ENCODE peak calls at places on chromosome 6, in five cellular contexts. E, N, W, S and T are unnamed samples.

GRCh38 chr6:152148412-152148811 is 340.9 kb downstream of the ESR1 start:
- DNase-seq in E (no peak), N (no peak), W (no peak), S (no peak), T (no peak)

GRCh38 chr6:28633445-28634215 is 107.9 kb downstream of the GPX5 start:
- DNase-seq in E (no peak), N (no peak), W (no peak), S (no peak), T (no peak)

GRCh38 chr6:124995131-124995530 is 32.9 kb downstream of the RNF217 start:
- DNase-seq in E (no peak), N (no peak), W (no peak), S (no peak), T (no peak)

GRCh38 chr6:43628392-43629103 is 516 bp downstream of the GTPBP2 start:
- DNase-seq in E (no peak), N (peak), W (peak), S (peak), T (peak)

GRCh38 chr6:136429264-136429663 is 121.0 kb downstream of the MAP7 start:
- DNase-seq in E (no peak), N (no peak), W (no peak), S (no peak), T (no peak)

GRCh38 chr6:77403424-77403823 is 59.9 kb downstream of the HTR1B start:
- DNase-seq in E (no peak), N (no peak), W (peak), S (no peak), T (no peak)

GRCh38 chr6:24743265-24743943 is 24.4 kb upstream of the C6orf62 start:
- DNase-seq in E (peak), N (peak), W (peak), S (no peak), T (no peak)

GRCh38 chr6:1612386-1612893 is 2.7 kb downstream of the FOXC1 start:
- DNase-seq in E (no peak), N (no peak), W (no peak), S (no peak), T (no peak)

GRCh38 chr6:146775227-146775626 is 176.5 kb downstream of the ADGB start:
- DNase-seq in E (no peak), N (no peak), W (no peak), S (no peak), T (no peak)

GRCh38 chr6:1015819-1016218 is 296.1 kb upstream of the FOXQ1 start:
- DNase-seq in E (no peak), N (no peak), W (no peak), S (no peak), T (peak)

GRCh38 chr6:96211341-96211740 is 195.6 kb downstream of the FUT9 start:
- DNase-seq in E (no peak), N (no peak), W (no peak), S (no peak), T (no peak)

GRCh38 chr6:127868338-127868737 is 32.5 kb downstream of the THEMIS start:
- DNase-seq in E (no peak), N (no peak), W (no peak), S (no peak), T (no peak)

GRCh38 chr6:16352258-16352635 is 113.9 kb downstream of the GMPR start:
- DNase-seq in E (no peak), N (no peak), W (no peak), S (no peak), T (no peak)

GRCh38 chr6:57265755-57266221 is 43.7 kb upstream of the RAB23 start:
- DNase-seq in E (no peak), N (no peak), W (no peak), S (no peak), T (no peak)

GRCh38 chr6:158784505-158784904 is 34.7 kb downstream of the EZR start:
- DNase-seq in E (no peak), N (no peak), W (no peak), S (no peak), T (no peak)

GRCh38 chr6:149363154-149363553 is 36.9 kb upstream of the SUMO4 start:
- DNase-seq in E (no peak), N (no peak), W (peak), S (no peak), T (no peak)

GRCh38 chr6:75409928-75410327 is 83.7 kb downstream of the FILIP1 start:
- DNase-seq in E (no peak), N (no peak), W (no peak), S (no peak), T (no peak)

GRCh38 chr6:11103065-11103464 is 8.5 kb downstream of the ERVFRD-1 start:
- DNase-seq in E (no peak), N (no peak), W (no peak), S (no peak), T (no peak)

GRCh38 chr6:150676339-150676738 is 76.7 kb downstream of the PLEKHG1 start:
- DNase-seq in E (no peak), N (no peak), W (no peak), S (no peak), T (peak)

GRCh38 chr6:121596441-121596840 is 161.0 kb downstream of the GJA1 start:
- DNase-seq in E (no peak), N (no peak), W (no peak), S (no peak), T (no peak)

GRCh38 chr6:226516-227073 is 65.7 kb upstream of the DUSP22 start:
- DNase-seq in E (peak), N (no peak), W (no peak), S (no peak), T (no peak)

GRCh38 chr6:88124925-88125557 is 41.1 kb downstream of the CNR1 start:
- DNase-seq in E (no peak), N (no peak), W (no peak), S (no peak), T (no peak)

GRCh38 chr6:31576897-31577341 is 1.6 kb downstream of the TNF start:
- DNase-seq in E (no peak), N (no peak), W (no peak), S (no peak), T (no peak)

GRCh38 chr6:10237284-10238043 is 177.4 kb downstream of the TFAP2A start:
- DNase-seq in E (no peak), N (no peak), W (peak), S (no peak), T (no peak)

GRCh38 chr6:90249458-90249857 is 47.2 kb downstream of the BACH2 start:
- DNase-seq in E (no peak), N (no peak), W (no peak), S (no peak), T (no peak)

GRCh38 chr6:82570083-82570482 is 206.5 kb downstream of the TPBG start:
- DNase-seq in E (no peak), N (no peak), W (no peak), S (no peak), T (peak)

GRCh38 chr6:99780556-99780885 is 173.9 kb downstream of the PRDM13 start:
- DNase-seq in E (no peak), N (no peak), W (no peak), S (no peak), T (no peak)

GRCh38 chr6:85678000-85678601 is 35.4 kb upstream of the SYNCRIP start:
- DNase-seq in E (no peak), N (no peak), W (no peak), S (no peak), T (no peak)

GRCh38 chr6:7085911-7086310 is 21.9 kb upstream of the RREB1 start:
- DNase-seq in E (no peak), N (no peak), W (no peak), S (no peak), T (no peak)

GRCh38 chr6:54879188-54879985 is 32.8 kb downstream of the FAM83B start:
- DNase-seq in E (no peak), N (no peak), W (no peak), S (no peak), T (no peak)

GRCh38 chr6:124970763-124971162 is 8.5 kb downstream of the RNF217 start:
- DNase-seq in E (no peak), N (no peak), W (no peak), S (no peak), T (no peak)

GRCh38 chr6:79605061-79605460 is 26.1 kb upstream of the SH3BGRL2 start:
- DNase-seq in E (no peak), N (peak), W (no peak), S (no peak), T (no peak)

GRCh38 chr6:14661188-14661587 is 543.6 kb downstream of the CD83 start:
- DNase-seq in E (peak), N (no peak), W (no peak), S (no peak), T (no peak)

GRCh38 chr6:11460837-11461661 is 76.5 kb upstream of the TMEM170B start:
- DNase-seq in E (peak), N (no peak), W (no peak), S (no peak), T (no peak)

GRCh38 chr6:151088599-151088935 is 151.2 kb upstream of the AKAP12 start:
- DNase-seq in E (no peak), N (no peak), W (no peak), S (no peak), T (no peak)

GRCh38 chr6:133890941-133891813 is 2.3 kb downstream of the TCF21 start:
- DNase-seq in E (no peak), N (no peak), W (no peak), S (peak), T (no peak)

GRCh38 chr6:107707346-107708270 is 116.5 kb downstream of the SCML4 start:
- DNase-seq in E (no peak), N (no peak), W (no peak), S (no peak), T (no peak)

GRCh38 chr6:86871681-86872080 is 65.6 kb upstream of the HTR1E start:
- DNase-seq in E (no peak), N (no peak), W (no peak), S (no peak), T (no peak)

GRCh38 chr6:35948725-35949124 is 27.8 kb upstream of the SRPK1 start:
- DNase-seq in E (no peak), N (no peak), W (peak), S (no peak), T (no peak)
- TF ChIP-seq JUND in E (no peak), N (no peak), W (no peak), S (no peak), T (no peak)

GRCh38 chr6:6008114-6008647 is 1.5 kb upstream of the NRN1 start:
- DNase-seq in E (no peak), N (no peak), W (no peak), S (no peak), T (no peak)

GRCh38 chr6:6005467-6006427 is 978 bp downstream of the NRN1 start:
- DNase-seq in E (no peak), N (no peak), W (no peak), S (no peak), T (no peak)

GRCh38 chr6:6007311-6008113 is 787 bp upstream of the NRN1 start:
- DNase-seq in E (no peak), N (no peak), W (no peak), S (peak), T (no peak)

GRCh38 chr6:6006428-6007310 is at the start of gene NRN1:
- DNase-seq in E (no peak), N (no peak), W (no peak), S (peak), T (no peak)

DNA sequence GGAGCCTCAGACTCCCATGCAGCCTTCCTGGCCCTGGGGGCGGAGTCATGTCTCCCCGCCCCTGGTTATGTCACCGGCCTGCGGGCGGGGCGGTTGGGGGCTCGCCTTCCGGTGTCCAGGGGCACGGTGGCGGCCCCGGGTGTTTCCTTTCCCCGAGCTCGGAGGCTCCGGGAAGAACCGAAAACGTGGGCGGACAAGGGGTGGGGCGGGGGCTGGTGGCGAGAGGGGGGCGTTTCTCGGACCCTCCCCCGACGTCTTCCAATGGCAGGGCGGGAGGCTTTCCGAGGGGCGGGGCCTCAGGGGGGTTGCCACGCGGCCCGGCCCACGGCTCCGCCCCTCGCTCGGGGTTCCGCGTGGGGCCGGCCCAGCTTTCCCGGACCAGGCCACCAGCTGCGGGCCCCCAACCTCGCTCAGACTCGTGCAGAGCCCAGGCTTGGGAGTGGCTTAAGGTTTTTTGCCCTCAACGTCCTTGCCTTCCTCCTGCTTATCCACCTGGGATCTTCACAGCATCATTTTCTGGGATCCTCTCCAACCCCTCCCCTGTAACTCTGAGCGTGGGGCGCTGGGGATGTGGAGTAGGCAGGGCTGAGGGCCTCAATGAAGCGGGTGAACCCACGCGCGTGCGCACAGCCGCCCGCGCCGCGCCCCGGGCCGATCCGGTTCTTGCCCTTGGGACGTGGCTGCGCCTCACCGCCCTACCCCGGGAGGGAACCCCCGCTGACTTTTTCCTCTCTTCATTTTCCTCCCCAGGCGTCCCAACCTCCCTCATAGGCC is 2.1 kb upstream of the NRN1 start:
- DNase-seq in E (peak), N (peak), W (peak), S (peak), T (peak)
- TF ChIP-seq JUND in E (no peak), N (peak), W (no peak), S (no peak), T (no peak)

GRCh38 chr6:47424436-47424836 is 53.2 kb upstream of the CD2AP start:
- DNase-seq in E (no peak), N (no peak), W (no peak), S (no peak), T (no peak)
- TF ChIP-seq JUND in E (no peak), N (peak), W (no peak), S (no peak), T (no peak)

GRCh38 chr6:155943635-155944034 is 488.0 kb upstream of the NOX3 start:
- DNase-seq in E (no peak), N (no peak), W (no peak), S (no peak), T (no peak)
- TF ChIP-seq JUND in E (no peak), N (no peak), W (no peak), S (no peak), T (no peak)

DNA sequence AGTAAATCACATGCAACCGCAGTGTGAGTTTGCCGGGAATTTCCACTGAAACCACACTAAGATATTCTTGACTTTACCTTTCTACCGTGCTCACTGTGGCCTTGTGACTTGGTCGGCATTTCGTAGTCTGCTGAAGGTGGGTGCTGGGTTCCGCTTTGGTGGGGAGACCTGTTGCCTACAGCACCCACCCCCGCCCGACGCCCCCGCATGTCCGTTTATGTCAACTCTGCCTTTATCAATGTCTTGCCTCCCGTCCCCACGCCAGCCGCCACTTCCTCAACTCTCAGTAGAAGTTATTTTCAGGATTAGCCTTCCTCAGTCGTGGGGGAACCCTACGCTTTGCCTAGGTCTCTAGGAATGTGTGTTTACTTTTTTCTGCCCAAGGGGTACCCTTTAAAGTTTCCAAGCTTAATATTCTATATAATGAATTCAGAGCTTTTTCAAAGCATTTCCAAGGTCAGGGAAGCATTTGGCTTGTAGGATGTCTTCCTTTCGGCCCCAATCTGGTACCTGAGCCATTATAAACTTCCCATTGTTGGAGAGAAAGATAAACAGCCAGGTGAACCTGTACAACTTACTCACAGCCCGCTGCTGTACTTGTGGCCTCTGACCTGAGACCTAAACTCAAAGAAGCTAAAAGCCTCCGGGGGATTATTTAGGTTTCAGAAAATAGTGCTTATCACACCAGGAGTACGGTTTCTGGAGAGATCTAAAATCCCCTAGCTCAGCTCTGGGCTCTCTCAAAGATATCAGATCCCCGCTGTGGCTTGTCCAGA is 54.2 kb downstream of the TBC1D7 start:
- DNase-seq in E (peak), N (peak), W (no peak), S (no peak), T (no peak)
- TF ChIP-seq JUND in E (no peak), N (peak), W (no peak), S (no peak), T (no peak)

GRCh38 chr6:27129095-27129815 is 118.2 kb upstream of the PRSS16 start:
- DNase-seq in E (no peak), N (no peak), W (no peak), S (no peak), T (no peak)
- TF ChIP-seq JUND in E (no peak), N (no peak), W (no peak), S (no peak), T (no peak)